ENCODE peak calls at places on chromosomes 3 and 15, in four cellular contexts. M is iPS DF 19.7, A is RWPE1, H is SHP77. R is an unnamed sample.

GRCh38 chr15:81338422-81339007 is 14.6 kb upstream of the STARD5 start:
- DNase-seq in M (no peak), A (peak; percentile 77), H (no peak), R (no peak)

GRCh38 chr3:15812183-15812582 is 14.4 kb upstream of the ANKRD28 start:
- DNase-seq in M (no peak), A (peak; percentile 25), H (no peak), R (no peak)

GRCh38 chr3:138849541-138849940 is 14.8 kb upstream of the PIK3CB start:
- DNase-seq in M (no peak), A (no peak), H (no peak), R (no peak)

GRCh38 chr15:45180201-45180600 is 7.6 kb downstream of the SHF start:
- DNase-seq in M (no peak), A (no peak), H (no peak), R (no peak)

GRCh38 chr3:171267089-171267488 is 193.1 kb downstream of the TNIK start:
- DNase-seq in M (no peak), A (no peak), H (no peak), R (no peak)

GRCh38 chr3:49634736-49635135 is 39.4 kb upstream of the APEH start:
- DNase-seq in M (no peak), A (no peak), H (no peak), R (no peak)

GRCh38 chr3:67540198-67540894 is 114.1 kb downstream of the SUCLG2 start:
- DNase-seq in M (no peak), A (no peak), H (no peak), R (no peak)

GRCh38 chr3:158792709-158793108 is 9.1 kb upstream of the MFSD1 start:
- DNase-seq in M (no peak), A (peak; percentile 73), H (no peak), R (no peak)

GRCh38 chr3:155178810-155179424 is 98.8 kb downstream of the MME start:
- DNase-seq in M (no peak), A (no peak), H (no peak), R (no peak)

GRCh38 chr15:88681610-88682221 is 42.9 kb downstream of the ISG20 start:
- DNase-seq in M (no peak), A (no peak), H (no peak), R (no peak)

GRCh38 chr15:55530861-55531313 is 22.9 kb upstream of the DNAAF4 start:
- DNase-seq in M (no peak), A (no peak), H (no peak), R (no peak)

GRCh38 chr15:67857220-67857619 is 17.4 kb upstream of the RNU6-1 start:
- DNase-seq in M (no peak), A (no peak), H (no peak), R (no peak)

GRCh38 chr3:142577701-142578308 is 728 bp downstream of the ATR start:
- DNase-seq in M (no peak), A (no peak), H (no peak), R (no peak)

GRCh38 chr15:74208901-74209559 is 6.4 kb upstream of the STRA6 start:
- DNase-seq in M (no peak), A (no peak), H (no peak), R (no peak)

GRCh38 chr3:159929181-159929893 is 59.3 kb upstream of the IL12A start:
- DNase-seq in M (no peak), A (peak; percentile 36), H (no peak), R (no peak)

GRCh38 chr15:57903626-57904025 is 161.9 kb downstream of the ALDH1A2 start:
- DNase-seq in M (no peak), A (no peak), H (no peak), R (no peak)

GRCh38 chr15:59699810-59700431 is 10.8 kb upstream of the BNIP2 start:
- DNase-seq in M (no peak), A (peak; percentile 77), H (no peak), R (no peak)

GRCh38 chr3:56694852-56695563 is 11.9 kb upstream of the TASOR start:
- DNase-seq in M (no peak), A (no peak), H (no peak), R (no peak)

GRCh38 chr3:113140876-113141275 is 70.5 kb upstream of the BOC start:
- DNase-seq in M (no peak), A (no peak), H (no peak), R (no peak)

GRCh38 chr3:183370391-183370790 is 58.0 kb downstream of the MCF2L2 start:
- DNase-seq in M (no peak), A (peak; percentile 23), H (no peak), R (no peak)

GRCh38 chr3:151330899-151331298 is 1.6 kb upstream of the P2RY13 start:
- DNase-seq in M (no peak), A (no peak), H (no peak), R (no peak)

GRCh38 chr3:195884691-195885035 is 23.7 kb downstream of the TNK2 start:
- DNase-seq in M (no peak), A (no peak), H (no peak), R (no peak)

GRCh38 chr3:48715179-48715800 is 1.7 kb downstream of the IP6K2 start:
- DNase-seq in M (no peak), A (no peak), H (no peak), R (no peak)

GRCh38 chr15:57462391-57462790 is 86.1 kb downstream of the CGNL1 start:
- DNase-seq in M (no peak), A (peak; percentile 20), H (no peak), R (no peak)

GRCh38 chr3:89405145-89405544 is 297.7 kb downstream of the EPHA3 start:
- DNase-seq in M (no peak), A (no peak), H (no peak), R (no peak)

R was measured in iPS DF 6.9.